ENCODE peak calls at places on chromosome 21, in nine cellular contexts. X, R, V, N, Q, T, S, I and F are unnamed samples.

GRCh38 chr21:42028754-42029385 is 18.7 kb upstream of the ZBTB21 start:
- DNase-seq in N (no peak), X (no peak), S (no peak), T (no peak), R (no peak), V (no peak), I (no peak), Q (no peak), F (no peak)

GRCh38 chr21:15224346-15225086 is 159.7 kb upstream of the NRIP1 start:
- DNase-seq in X (peak), S (no peak), Q (no peak), R (no peak), T (peak), I (no peak), N (peak), V (no peak), F (peak)

GRCh38 chr21:18954415-18954972 is 550.9 kb upstream of the TMPRSS15 start:
- DNase-seq in I (no peak), N (no peak), V (no peak), Q (no peak), X (no peak), R (no peak), T (no peak), S (no peak), F (no peak)

GRCh38 chr21:40841524-40842196 is 5.3 kb downstream of the DSCAM start:
- DNase-seq in T (no peak), S (no peak), I (peak), X (no peak), Q (no peak), V (no peak), R (peak), N (no peak), F (no peak)

GRCh38 chr21:14722841-14723483 is 176.8 kb upstream of the SAMSN1 start:
- DNase-seq in X (no peak), R (no peak), I (no peak), S (no peak), V (no peak), N (no peak), T (no peak), Q (no peak), F (no peak)

GRCh38 chr21:26159869-26160268 is 10.7 kb downstream of the APP start:
- DNase-seq in S (no peak), Q (no peak), V (no peak), R (no peak), T (no peak), X (no peak), N (no peak), I (no peak), F (no peak)

GRCh38 chr21:15122241-15122640 is 57.4 kb upstream of the NRIP1 start:
- DNase-seq in S (no peak), X (no peak), N (no peak), Q (no peak), R (no peak), T (no peak), V (no peak), I (no peak), F (no peak)

GRCh38 chr21:39660596-39660995 is 47.9 kb downstream of the B3GALT5 start:
- DNase-seq in S (no peak), X (peak), I (no peak), Q (no peak), R (peak), N (no peak), V (no peak), T (peak), F (peak)

GRCh38 chr21:17775431-17776126 is 43.6 kb downstream of the C21orf91 start:
- DNase-seq in V (peak), I (no peak), X (no peak), N (no peak), S (peak), R (no peak), Q (no peak), T (no peak), F (no peak)

GRCh38 chr21:14870841-14871126 is 194.0 kb downstream of the NRIP1 start:
- DNase-seq in N (no peak), R (no peak), X (no peak), V (no peak), Q (no peak), S (no peak), T (no peak), I (no peak), F (no peak)

GRCh38 chr21:17455451-17455850 is 57.4 kb upstream of the CXADR start:
- DNase-seq in N (no peak), X (no peak), T (no peak), V (no peak), I (no peak), Q (no peak), R (no peak), S (no peak), F (no peak)

GRCh38 chr21:21631961-21632360 is 633.8 kb downstream of the NCAM2 start:
- DNase-seq in Q (no peak), I (no peak), N (no peak), R (no peak), V (no peak), S (no peak), X (no peak), T (no peak), F (no peak)

GRCh38 chr21:34367320-34367935 is 3.6 kb downstream of the KCNE2 start:
- DNase-seq in X (peak), R (peak), V (peak), I (peak), S (no peak), N (peak), Q (no peak), T (peak), F (peak)

GRCh38 chr21:17726047-17726446 is 93.1 kb downstream of the C21orf91 start:
- DNase-seq in Q (no peak), T (no peak), R (no peak), S (no peak), I (peak), X (no peak), V (no peak), N (no peak), F (no peak)

GRCh38 chr21:42665484-42665883 is 12.1 kb downstream of the PDE9A start:
- DNase-seq in X (no peak), Q (no peak), S (no peak), I (no peak), R (no peak), N (no peak), V (no peak), T (no peak), F (no peak)

GRCh38 chr21:41924355-41924754 is 29.5 kb downstream of the C2CD2 start:
- DNase-seq in S (no peak), I (no peak), V (no peak), T (no peak), X (peak), Q (no peak), R (no peak), N (no peak), F (no peak)

GRCh38 chr21:42627527-42628289 is 25.7 kb upstream of the PDE9A start:
- DNase-seq in R (no peak), X (no peak), V (no peak), N (no peak), I (no peak), T (no peak), Q (no peak), S (no peak), F (no peak)

GRCh38 chr21:46585191-46585953 is 19.5 kb downstream of the S100B start:
- DNase-seq in I (no peak), Q (no peak), V (no peak), T (no peak), S (no peak), N (no peak), X (no peak), R (no peak), F (no peak)

GRCh38 chr21:42187976-42188653 is 30.8 kb upstream of the ABCG1 start:
- DNase-seq in S (peak), T (no peak), Q (no peak), I (no peak), X (no peak), V (peak), N (no peak), R (no peak), F (no peak)

GRCh38 chr21:26169611-26170470 is 729 bp downstream of the APP start:
- DNase-seq in R (peak), I (peak), Q (no peak), S (peak), V (peak), N (peak), T (peak), X (peak), F (peak)

DNA sequence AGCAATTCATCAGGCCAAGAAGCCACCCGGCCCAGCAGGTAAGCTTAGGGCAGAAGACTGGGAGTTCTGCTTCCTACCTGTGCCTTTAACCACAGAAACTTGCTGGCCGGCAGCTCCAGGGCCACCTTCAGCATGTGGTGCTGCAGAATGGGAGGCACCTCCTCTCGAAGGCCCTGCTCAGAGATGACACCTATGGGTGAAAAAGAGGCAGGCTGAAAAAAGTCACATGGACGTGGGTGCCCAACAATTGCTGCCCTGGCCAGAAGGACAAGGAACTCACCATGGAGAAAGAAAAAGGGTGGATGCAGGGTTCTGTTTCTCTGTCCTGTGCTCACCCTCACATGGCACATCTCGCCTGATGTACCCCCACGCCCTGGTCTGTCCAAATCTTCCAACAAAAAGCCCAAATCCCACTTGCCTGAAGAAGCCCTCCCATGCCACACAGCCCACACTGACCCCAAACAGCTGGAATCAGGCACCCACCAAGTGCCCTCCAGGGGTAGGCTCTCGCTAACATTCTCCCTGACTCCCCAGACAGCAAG is 33.0 kb downstream of the URB1 start:
- DNase-seq in V (no peak), R (no peak), N (no peak), T (no peak), Q (no peak), X (no peak), S (no peak), I (no peak), F (peak)
- TF ChIP-seq CTCF in V (no peak), R (no peak), N (peak), T (peak), Q (no peak), X (peak), S (no peak), I (peak), F (no peak)

GRCh38 chr21:38167345-38167744 is 89.4 kb upstream of the KCNJ15 start:
- DNase-seq in R (no peak), T (no peak), I (no peak), X (no peak), N (no peak), S (no peak), Q (no peak), V (no peak), F (no peak)

GRCh38 chr21:38171723-38172344 is 85.0 kb upstream of the KCNJ15 start:
- DNase-seq in V (no peak), S (no peak), X (peak), T (peak), Q (no peak), N (no peak), R (peak), I (no peak), F (peak)

GRCh38 chr21:38166214-38166547 is 90.6 kb upstream of the KCNJ15 start:
- DNase-seq in I (peak), Q (no peak), V (no peak), R (no peak), T (no peak), S (no peak), X (no peak), N (no peak), F (no peak)

GRCh38 chr21:38170705-38171682 is 85.8 kb upstream of the KCNJ15 start:
- DNase-seq in R (no peak), X (no peak), T (no peak), V (no peak), I (no peak), Q (no peak), N (no peak), S (no peak), F (no peak)

DNA sequence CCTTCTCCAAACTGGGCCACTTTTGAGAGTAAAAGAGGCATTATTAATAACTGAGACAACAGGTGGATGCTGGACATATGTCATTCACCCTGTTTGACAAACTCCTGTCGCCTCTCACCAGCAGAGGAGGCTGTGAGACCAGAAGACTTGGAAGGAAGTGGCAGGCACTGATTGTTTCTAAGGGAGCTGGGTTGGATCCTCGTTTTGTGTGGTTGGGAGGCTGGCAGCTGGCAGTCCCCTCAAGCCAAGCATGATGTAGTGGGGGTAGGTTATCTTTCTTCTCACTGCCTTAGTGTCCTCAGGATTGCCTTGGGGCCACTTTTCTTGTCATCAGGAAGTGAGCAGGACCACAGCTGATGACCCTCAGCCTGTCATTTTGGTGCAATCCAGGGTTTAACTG is 86.5 kb upstream of the KCNJ15 start:
- DNase-seq in N (no peak), T (peak), V (no peak), R (peak), I (no peak), X (peak), Q (no peak), S (no peak), F (peak)
- TF ChIP-seq CTCF in N (no peak), T (peak), V (no peak), R (peak), I (peak), X (peak), Q (peak), S (no peak), F (no peak)

DNA sequence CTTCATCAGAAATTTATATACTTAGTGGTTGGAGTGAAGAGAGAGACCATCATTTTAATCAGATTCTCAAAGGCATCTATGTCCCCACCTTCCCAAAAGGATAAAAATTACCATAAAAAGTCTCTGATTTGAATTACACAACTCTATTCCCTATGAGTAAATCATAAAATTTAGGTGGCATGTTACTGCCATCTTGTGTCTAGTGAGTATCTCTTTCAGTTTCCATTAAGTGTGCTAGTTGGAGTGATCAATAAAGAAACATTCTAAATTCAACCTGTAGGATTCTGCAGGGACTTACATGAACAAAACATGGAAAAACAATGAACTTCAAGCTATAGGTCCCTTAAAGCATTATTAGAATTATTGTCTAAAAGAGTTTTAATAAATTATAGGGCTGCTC is 655.4 kb downstream of the LTN1 start:
- DNase-seq in X (no peak), I (peak), V (no peak), S (no peak), Q (no peak), N (no peak), R (no peak), T (peak), F (no peak)
- TF ChIP-seq CTCF in X (peak), I (peak), V (no peak), S (no peak), Q (no peak), N (peak), R (no peak), T (peak), F (no peak)

GRCh38 chr21:36035381-36035791 is 24.9 kb downstream of the SETD4 start:
- DNase-seq in R (no peak), X (no peak), S (no peak), N (no peak), V (no peak), Q (no peak), I (peak), T (no peak), F (no peak)
- TF ChIP-seq CTCF in R (no peak), X (no peak), S (no peak), N (no peak), V (no peak), Q (no peak), I (peak), T (no peak), F (no peak)

GRCh38 chr21:28338906-28339305 is 653.8 kb downstream of the LTN1 start:
- DNase-seq in S (no peak), X (no peak), V (no peak), R (no peak), Q (no peak), N (no peak), I (no peak), T (no peak), F (no peak)

GRCh38 chr21:28339403-28339802 is 653.3 kb downstream of the LTN1 start:
- DNase-seq in X (no peak), T (no peak), R (no peak), V (no peak), Q (no peak), N (no peak), S (no peak), I (no peak), F (no peak)

GRCh38 chr21:28333455-28334108 is 659.1 kb downstream of the LTN1 start:
- DNase-seq in I (no peak), Q (no peak), T (peak), X (no peak), V (no peak), R (no peak), S (no peak), N (no peak), F (no peak)

GRCh38 chr21:28334407-28334806 is 658.3 kb downstream of the LTN1 start:
- DNase-seq in I (no peak), X (no peak), R (no peak), S (no peak), T (no peak), V (no peak), N (no peak), Q (no peak), F (no peak)

DNA sequence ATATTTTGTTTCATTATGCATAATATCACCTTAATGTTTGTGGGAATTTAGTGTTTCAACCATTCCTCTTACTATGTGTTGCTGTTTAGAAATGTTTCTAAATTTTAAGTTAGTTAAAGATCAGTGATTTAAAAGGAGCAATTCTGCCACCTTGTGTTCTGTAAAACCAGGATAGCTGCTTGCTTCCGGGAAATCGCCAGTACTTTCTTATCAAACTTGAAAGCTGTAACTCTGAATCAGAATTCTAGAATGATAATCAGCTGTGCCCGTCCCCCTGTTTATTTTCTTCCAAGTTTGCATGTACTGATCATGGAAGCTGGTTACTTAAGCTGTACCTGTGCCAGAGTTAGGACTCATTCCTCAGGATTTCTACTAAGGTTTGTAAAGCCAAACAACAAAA is 656.4 kb downstream of the LTN1 start:
- DNase-seq in T (peak), X (peak), N (no peak), V (no peak), I (peak), Q (no peak), R (no peak), S (no peak), F (peak)
- TF ChIP-seq CTCF in T (peak), X (peak), N (peak), V (no peak), I (peak), Q (no peak), R (peak), S (no peak), F (peak)

GRCh38 chr21:45383111-45383614 is 21.8 kb upstream of the COL18A1 start:
- DNase-seq in N (no peak), X (no peak), S (no peak), T (no peak), R (no peak), Q (no peak), V (no peak), I (no peak), F (no peak)

GRCh38 chr21:45382698-45383000 is 22.3 kb upstream of the COL18A1 start:
- DNase-seq in T (no peak), N (no peak), V (no peak), Q (no peak), S (no peak), I (no peak), R (no peak), X (no peak), F (no peak)

GRCh38 chr21:45384656-45385548 is 20.1 kb upstream of the COL18A1 start:
- DNase-seq in V (no peak), X (no peak), N (no peak), R (no peak), S (no peak), I (no peak), Q (no peak), T (no peak), F (no peak)

GRCh38 chr21:45381865-45382697 is 22.9 kb upstream of the COL18A1 start:
- DNase-seq in S (no peak), V (no peak), N (no peak), T (no peak), I (no peak), Q (no peak), X (no peak), R (no peak), F (no peak)

GRCh38 chr21:45383615-45384201 is 21.3 kb upstream of the COL18A1 start:
- DNase-seq in N (no peak), S (no peak), I (no peak), V (no peak), X (no peak), T (no peak), Q (no peak), R (no peak), F (no peak)
- TF ChIP-seq CTCF in N (no peak), S (no peak), I (no peak), V (no peak), X (no peak), T (no peak), Q (no peak), R (no peak), F (no peak)

GRCh38 chr21:43940672-43941071 is 71.4 kb upstream of the TRAPPC10 start:
- DNase-seq in I (no peak), S (no peak), R (no peak), V (no peak), T (no peak), Q (no peak), N (no peak), X (no peak), F (no peak)

GRCh38 chr21:43940329-43940653 is 71.8 kb upstream of the TRAPPC10 start:
- DNase-seq in R (no peak), V (no peak), T (no peak), X (no peak), Q (no peak), I (no peak), N (no peak), S (no peak), F (no peak)

GRCh38 chr21:43938751-43939442 is 73.2 kb upstream of the TRAPPC10 start:
- DNase-seq in R (peak), T (peak), N (no peak), X (peak), V (peak), I (peak), S (peak), Q (peak), F (peak)

GRCh38 chr21:43937898-43938309 is 72.9 kb downstream of the AGPAT3 start:
- DNase-seq in I (no peak), X (no peak), Q (no peak), T (no peak), V (no peak), N (no peak), R (no peak), S (no peak), F (no peak)

GRCh38 chr21:43939443-43940328 is 72.4 kb upstream of the TRAPPC10 start:
- DNase-seq in N (no peak), R (no peak), Q (no peak), S (no peak), I (no peak), T (no peak), X (no peak), V (no peak), F (no peak)
- TF ChIP-seq CTCF in N (peak), R (no peak), Q (no peak), S (no peak), I (no peak), T (no peak), X (no peak), V (no peak), F (no peak)

GRCh38 chr21:32319012-32319411 is 20.4 kb downstream of the MRAP start:
- DNase-seq in N (no peak), R (no peak), V (no peak), T (no peak), I (no peak), Q (no peak), X (no peak), S (no peak), F (no peak)
- TF ChIP-seq CTCF in N (no peak), R (no peak), V (no peak), T (no peak), I (no peak), Q (no peak), X (no peak), S (no peak), F (no peak)